ENCODE peak calls at places on chromosomes 3 and 15, in eight cellular contexts. L is Panc1, T is heart left ventricle, M is mucosa of descending colon, B is stomach, Z is sigmoid colon, X is tibial nerve, G is esophagus muscularis mucosa. U is an unnamed sample.
A peak's percentile ranks its signal among the peaks of the same experiment; 100 is the strongest.

GRCh38 chr3:53682807-53683206 is 163.4 kb downstream of the CHDH start:
- DNase-seq in L (no peak), T (no peak), M (no peak), B (no peak), Z (no peak), X (no peak), G (no peak), U (no peak)

GRCh38 chr3:167733961-167734497 is 663 bp downstream of the PDCD10 start:
- DNase-seq in L (no peak), T (no peak), M (peak; percentile 31), B (no peak), Z (no peak), X (no peak), G (no peak), U (no peak)

GRCh38 chr15:36347272-36347864 is 232.1 kb upstream of the CDIN1 start:
- DNase-seq in L (no peak), T (no peak), M (no peak), B (no peak), Z (no peak), X (no peak), G (no peak), U (no peak)

GRCh38 chr15:85646538-85647091 is 148.1 kb downstream of the KLHL25 start:
- DNase-seq in L (no peak), T (no peak), M (no peak), B (no peak), Z (no peak), X (no peak), G (no peak), U (no peak)

GRCh38 chr3:68964694-68965093 is 32.3 kb upstream of the TAFA4 start:
- DNase-seq in L (no peak), T (no peak), M (no peak), B (no peak), Z (no peak), X (no peak), G (no peak), U (no peak)

GRCh38 chr3:42747581-42747980 is 25.5 kb downstream of the CCDC13 start:
- DNase-seq in L (no peak), T (no peak), M (no peak), B (no peak), Z (no peak), X (no peak), G (no peak), U (no peak)

GRCh38 chr3:189363856-189364255 is 192.1 kb downstream of the TPRG1 start:
- DNase-seq in L (no peak), T (no peak), M (no peak), B (no peak), Z (no peak), X (no peak), G (no peak), U (no peak)

GRCh38 chr15:90266485-90266884 is 1.0 kb downstream of the NGRN start:
- DNase-seq in L (no peak), T (no peak), M (peak; percentile 53), B (peak; percentile 28), Z (no peak), X (no peak), G (no peak), U (no peak)

GRCh38 chr3:161008086-161008485 is 97.1 kb downstream of the B3GALNT1 start:
- DNase-seq in L (no peak), T (no peak), M (no peak), B (no peak), Z (no peak), X (no peak), G (no peak), U (no peak)

DNA sequence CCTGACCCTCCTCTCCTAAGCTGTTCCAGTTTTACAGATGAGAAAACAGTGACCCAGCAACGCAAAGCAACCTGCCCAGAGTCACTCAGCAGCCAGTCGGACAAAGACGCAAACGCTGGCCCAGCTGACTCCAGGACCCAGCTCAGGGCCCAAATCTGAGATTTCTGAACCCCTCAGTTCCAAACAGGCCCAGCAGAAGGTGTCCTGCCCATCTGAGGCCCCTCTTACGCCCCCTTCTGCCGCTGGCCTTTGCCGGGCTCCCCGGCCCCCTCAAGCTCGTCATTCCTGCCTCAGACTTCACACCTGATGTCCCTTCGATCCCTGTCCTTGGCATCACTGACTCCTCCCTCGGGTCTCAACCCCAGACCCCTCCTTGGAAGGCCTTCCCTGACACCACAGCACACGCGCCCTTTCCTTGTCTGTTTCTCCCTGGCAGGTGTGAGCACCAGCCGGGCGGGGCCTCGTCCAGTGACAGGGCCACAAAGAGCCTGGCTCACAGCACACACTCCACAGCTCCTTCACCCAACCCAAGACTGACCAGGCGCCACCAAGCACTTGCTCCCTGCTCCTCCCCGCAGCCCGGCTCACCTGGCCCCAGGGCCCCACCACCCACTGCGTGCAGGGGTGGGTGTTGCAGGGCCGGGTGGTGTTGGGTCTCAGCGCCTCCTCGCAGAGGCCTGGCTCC is 48.0 kb downstream of the ADAMTS7 start:
- DNase-seq in L (no peak), T (no peak), M (no peak), B (no peak), Z (peak; percentile 60), X (no peak), G (no peak), U (no peak)
- H3K4me3 ChIP-seq in L (no peak overlapping the region), T (no peak overlapping the region), M (no peak overlapping the region), B (no peak overlapping the region), Z (no peak overlapping the region), X (no peak overlapping the region), G (no peak overlapping the region), U (no peak overlapping the region)

DNA sequence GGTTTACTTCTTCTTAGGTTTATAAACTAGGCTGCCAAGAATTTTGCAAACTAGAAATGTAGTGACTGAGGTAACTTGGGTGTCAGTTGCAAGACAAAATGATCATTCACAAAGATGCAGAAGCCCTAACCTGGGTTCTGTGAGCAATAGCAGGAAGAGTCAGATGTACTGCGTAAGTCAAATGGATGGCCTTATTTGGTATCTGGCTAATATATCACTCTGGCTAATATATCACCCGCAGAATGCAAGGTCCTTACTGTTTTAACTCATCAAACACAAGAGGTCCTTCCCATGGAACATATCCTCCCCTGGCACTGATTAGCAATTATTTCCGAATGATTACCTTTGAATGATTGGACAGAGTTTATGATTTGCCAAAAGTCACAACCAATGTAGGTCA is 37.4 kb downstream of the RBMS3 start:
- DNase-seq in L (no peak), T (no peak), M (no peak), B (no peak), Z (no peak), X (no peak), G (no peak), U (no peak)
- H3K4me1 ChIP-seq in L (no peaks in the 10 kb centered on the region), T (peaks cover 50% of the 10 kb centered on the region), M (no peaks in the 10 kb centered on the region), B (peaks cover 36% of the 10 kb centered on the region), Z (peaks cover 90% of the 10 kb centered on the region), X (no peaks in the 10 kb centered on the region), G (peaks cover 63% of the 10 kb centered on the region), U (peaks cover 91% of the 10 kb centered on the region)

DNA sequence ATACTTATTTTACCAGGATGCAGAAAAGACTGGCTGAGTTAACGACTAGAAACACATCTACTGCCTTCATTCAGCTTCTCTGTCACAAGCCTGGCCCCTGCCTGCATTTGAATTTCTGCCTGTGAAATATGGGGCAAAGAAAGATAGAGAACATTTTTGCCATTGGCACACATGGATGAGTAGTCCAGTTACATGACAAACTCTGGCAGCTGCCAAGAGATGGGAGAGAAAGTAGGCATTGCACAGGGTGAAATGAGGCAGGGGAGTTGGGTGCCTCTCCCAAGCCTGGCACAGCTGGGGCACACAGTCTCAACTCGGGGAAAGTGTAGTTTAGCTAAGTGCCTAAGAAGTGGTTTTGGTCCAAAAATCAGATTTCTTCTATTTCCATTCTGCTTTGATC is 24.0 kb downstream of the ANXA2 start:
- DNase-seq in L (no peak), T (no peak), M (no peak), B (no peak), Z (no peak), X (no peak), G (no peak), U (no peak)
- H3K36me3 ChIP-seq in L (peaks cover 20% of the 10 kb centered on the region), T (peaks cover 43% of the 10 kb centered on the region), M (no peaks in the 10 kb centered on the region), B (peaks cover 15% of the 10 kb centered on the region), Z (peaks cover 7% of the 10 kb centered on the region), X (no peaks in the 10 kb centered on the region), G (peaks cover 54% of the 10 kb centered on the region), U (peaks cover 30% of the 10 kb centered on the region)

DNA sequence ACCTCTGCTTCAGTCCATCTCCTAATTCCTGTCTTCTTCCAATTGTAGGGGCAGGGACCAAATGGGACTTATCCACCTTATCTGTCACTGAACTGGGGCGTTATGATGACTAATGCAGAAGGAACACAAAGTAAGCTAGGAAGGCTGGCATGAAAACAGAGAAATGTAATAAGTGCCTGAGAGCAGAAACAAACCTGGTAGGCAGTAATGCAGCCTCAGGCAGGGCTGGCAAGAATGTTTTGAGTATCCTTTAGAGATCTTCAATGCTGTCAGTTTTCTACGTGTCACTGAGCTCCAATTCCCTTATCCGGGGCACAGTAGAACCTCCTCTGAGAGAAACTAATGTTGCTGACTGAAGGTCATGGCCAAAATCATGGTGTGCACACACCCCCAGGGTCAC is 246.2 kb upstream of the TBL1XR1 start:
- DNase-seq in L (peak; percentile 25), T (no peak), M (no peak), B (no peak), Z (no peak), X (no peak), G (no peak), U (no peak)
- H3K4me3 ChIP-seq in L (no peak overlapping the region), T (no peak overlapping the region), M (no peak overlapping the region), B (no peak overlapping the region), Z (no peak overlapping the region), X (no peak overlapping the region), G (peak overlapping the region; percentile 47), U (no peak overlapping the region)

U was measured in left ventricle myocardium inferior.